ENCODE peak calls at places on chromosome 4, in six cellular contexts. One of them, this sample, is unnamed.

GRCh38 chr4:37567781-37568180 is 118.4 kb downstream of the RELL1 start:
- DNase-seq in KBM-7: no peak
- DNase-seq in dermis blood vessel endothelial cell: no peak
- DNase-seq in stimulated activated CD4-positive, alpha-beta T cell treated with anti-CD3 and anti-CD28 coated beads, Interleukin-12 subunit alpha, Interleukin-12 subunit beta, amount 100 ng/mL, for 4 hours: no peak
- DNase-seq in NAMALWA: no peak
- DNase-seq in left lung: no peak
- DNase-seq in this sample: no peak

GRCh38 chr4:141416219-141416618 is 195.5 kb downstream of the ZNF330 start:
- DNase-seq in KBM-7: no peak
- DNase-seq in dermis blood vessel endothelial cell: no peak
- DNase-seq in stimulated activated CD4-positive, alpha-beta T cell treated with anti-CD3 and anti-CD28 coated beads, Interleukin-12 subunit alpha, Interleukin-12 subunit beta, amount 100 ng/mL, for 4 hours: no peak
- DNase-seq in NAMALWA: no peak
- DNase-seq in left lung: no peak
- DNase-seq in this sample: no peak

GRCh38 chr4:132642196-132642817 is 506.8 kb upstream of the PCDH10 start:
- DNase-seq in KBM-7: peak; percentile 63
- DNase-seq in dermis blood vessel endothelial cell: peak; percentile 18
- DNase-seq in stimulated activated CD4-positive, alpha-beta T cell treated with anti-CD3 and anti-CD28 coated beads, Interleukin-12 subunit alpha, Interleukin-12 subunit beta, amount 100 ng/mL, for 4 hours: no peak
- DNase-seq in NAMALWA: peak; percentile 85
- DNase-seq in left lung: no peak
- DNase-seq in this sample: peak; percentile 36

GRCh38 chr4:147846318-147847135 is 114.6 kb downstream of the ARHGAP10 start:
- DNase-seq in KBM-7: no peak
- DNase-seq in dermis blood vessel endothelial cell: peak; percentile 46
- DNase-seq in stimulated activated CD4-positive, alpha-beta T cell treated with anti-CD3 and anti-CD28 coated beads, Interleukin-12 subunit alpha, Interleukin-12 subunit beta, amount 100 ng/mL, for 4 hours: no peak
- DNase-seq in NAMALWA: no peak
- DNase-seq in left lung: no peak
- DNase-seq in this sample: no peak

GRCh38 chr4:23324291-23324690 is 565.6 kb downstream of the PPARGC1A start:
- DNase-seq in KBM-7: no peak
- DNase-seq in dermis blood vessel endothelial cell: no peak
- DNase-seq in stimulated activated CD4-positive, alpha-beta T cell treated with anti-CD3 and anti-CD28 coated beads, Interleukin-12 subunit alpha, Interleukin-12 subunit beta, amount 100 ng/mL, for 4 hours: no peak
- DNase-seq in NAMALWA: no peak
- DNase-seq in left lung: no peak
- DNase-seq in this sample: no peak

GRCh38 chr4:34615315-34615714 is 1629.0 kb downstream of the ARAP2 start:
- DNase-seq in KBM-7: no peak
- DNase-seq in dermis blood vessel endothelial cell: no peak
- DNase-seq in stimulated activated CD4-positive, alpha-beta T cell treated with anti-CD3 and anti-CD28 coated beads, Interleukin-12 subunit alpha, Interleukin-12 subunit beta, amount 100 ng/mL, for 4 hours: no peak
- DNase-seq in NAMALWA: no peak
- DNase-seq in left lung: no peak
- DNase-seq in this sample: no peak

GRCh38 chr4:81031389-81032173 is 1.1 kb downstream of the BMP3 start:
- DNase-seq in KBM-7: no peak
- DNase-seq in dermis blood vessel endothelial cell: no peak
- DNase-seq in stimulated activated CD4-positive, alpha-beta T cell treated with anti-CD3 and anti-CD28 coated beads, Interleukin-12 subunit alpha, Interleukin-12 subunit beta, amount 100 ng/mL, for 4 hours: no peak
- DNase-seq in NAMALWA: peak; percentile 56
- DNase-seq in left lung: peak; percentile 33
- DNase-seq in this sample: peak; percentile 55

GRCh38 chr4:78464265-78464664 is 87.3 kb upstream of the ANXA3 start:
- DNase-seq in KBM-7: no peak
- DNase-seq in dermis blood vessel endothelial cell: no peak
- DNase-seq in stimulated activated CD4-positive, alpha-beta T cell treated with anti-CD3 and anti-CD28 coated beads, Interleukin-12 subunit alpha, Interleukin-12 subunit beta, amount 100 ng/mL, for 4 hours: no peak
- DNase-seq in NAMALWA: no peak
- DNase-seq in left lung: no peak
- DNase-seq in this sample: no peak